ENCODE peak calls at places on chromosomes 7 and 10, in eight cellular contexts. R is CD4-positive, alpha-beta T cell; U is uterus; Q is transverse colon; O is hepatocyte; X is body of pancreas; E is BE2C; P is AG09319. G is an unnamed sample.

GRCh38 chr7:7911339-7911738 is 57.3 kb upstream of the GLCCI1 start:
- DNase-seq in O (peak; percentile 46), Q (no peak), E (no peak), U (no peak), X (no peak), P (no peak), R (no peak), G (peak; percentile 84)

GRCh38 chr10:12194752-12195271 is 879 bp downstream of the NUDT5 start:
- DNase-seq in X (peak; percentile 35), U (peak; percentile 24), E (peak; percentile 14), O (peak; percentile 38), P (no peak), Q (peak; percentile 49), R (peak; percentile 45), G (peak; percentile 51)

GRCh38 chr10:70274643-70275042 is 9.2 kb downstream of the NPFFR1 start:
- DNase-seq in R (no peak), Q (no peak), P (peak; percentile 45), U (no peak), X (peak; percentile 48), O (no peak), E (no peak), G (no peak)

GRCh38 chr10:48493083-48493871 is 111.6 kb downstream of the ARHGAP22 start:
- DNase-seq in U (no peak), X (peak; percentile 27), E (peak; percentile 73), P (no peak), R (no peak), O (no peak), Q (no peak), G (no peak)

GRCh38 chr7:102925962-102926825 is 13.4 kb downstream of the LRRC17 start:
- DNase-seq in U (no peak), O (no peak), R (no peak), X (no peak), P (no peak), Q (no peak), E (peak; percentile 28), G (no peak)

GRCh38 chr10:101559596-101560292 is 28.3 kb downstream of the POLL start:
- DNase-seq in U (no peak), R (no peak), P (no peak), X (no peak), O (no peak), Q (no peak), E (no peak), G (no peak)

GRCh38 chr10:127346604-127347003 is 150.2 kb upstream of the INSYN2A start:
- DNase-seq in P (no peak), X (no peak), R (no peak), E (no peak), Q (no peak), O (no peak), U (no peak), G (no peak)

GRCh38 chr7:145812218-145812617 is 304.4 kb upstream of the CNTNAP2 start:
- DNase-seq in E (no peak), Q (no peak), U (no peak), O (no peak), R (no peak), X (no peak), P (no peak), G (no peak)

GRCh38 chr10:109899578-109900355 is 23.5 kb downstream of the XPNPEP1 start:
- DNase-seq in P (no peak), U (peak; percentile 83), R (no peak), X (no peak), Q (no peak), O (no peak), E (no peak), G (no peak)

GRCh38 chr10:30587522-30588031 is 42.0 kb downstream of the LYZL2 start:
- DNase-seq in Q (peak; percentile 64), P (no peak), E (no peak), U (no peak), R (no peak), X (peak; percentile 78), O (peak; percentile 33), G (no peak)

GRCh38 chr10:100046088-100046487 is 35.6 kb downstream of the CPN1 start:
- DNase-seq in R (peak; percentile 87), U (peak; percentile 88), P (peak; percentile 64), O (peak; percentile 94), E (peak; percentile 85), X (peak; percentile 85), Q (peak; percentile 88), G (peak; percentile 84)

GRCh38 chr7:28729276-28729675 is 228.9 kb downstream of the TRIL start:
- DNase-seq in R (no peak), O (no peak), E (no peak), Q (no peak), X (peak; percentile 13), P (no peak), U (no peak), G (no peak)

GRCh38 chr10:3761916-3762708 is 22.9 kb downstream of the KLF6 start:
- DNase-seq in R (no peak), U (no peak), P (no peak), Q (no peak), E (no peak), X (no peak), O (peak; percentile 68), G (peak; percentile 94)

GRCh38 chr7:23387583-23387982 is 82.7 kb downstream of the IGF2BP3 start:
- DNase-seq in R (no peak), E (no peak), Q (no peak), P (no peak), O (no peak), U (no peak), X (no peak), G (no peak)

GRCh38 chr7:149856583-149856982 is 17.2 kb upstream of the ATP6V0E2 start:
- DNase-seq in E (no peak), R (no peak), X (no peak), P (no peak), O (no peak), U (no peak), Q (no peak), G (no peak)

GRCh38 chr7:152354061-152354460 is 81.7 kb downstream of the KMT2C start:
- DNase-seq in E (no peak), U (no peak), O (no peak), R (no peak), X (no peak), Q (no peak), P (no peak), G (no peak)

GRCh38 chr7:151308256-151308655 is 33.4 kb upstream of the NUB1 start:
- DNase-seq in X (no peak), Q (no peak), U (no peak), O (no peak), R (no peak), P (no peak), E (no peak), G (no peak)

GRCh38 chr10:100008142-100008522 is 1.6 kb downstream of the DNMBP start:
- DNase-seq in R (no peak), E (no peak), Q (no peak), O (no peak), P (no peak), X (peak; percentile 12), U (no peak), G (no peak)

GRCh38 chr10:71765176-71765906 is 8.0 kb downstream of the VSIR start:
- DNase-seq in E (no peak), X (no peak), P (no peak), U (peak; percentile 48), Q (no peak), R (no peak), O (no peak), G (no peak)

GRCh38 chr7:143494622-143495021 is 16.9 kb downstream of the TAS2R41 start:
- DNase-seq in P (no peak), R (no peak), O (no peak), U (no peak), X (no peak), Q (no peak), E (no peak), G (no peak)

GRCh38 chr7:145088111-145088745 is 252.4 kb upstream of the TPK1 start:
- DNase-seq in P (no peak), X (no peak), U (no peak), O (peak; percentile 21), Q (no peak), R (no peak), E (no peak), G (no peak)

GRCh38 chr7:100126239-100126930 is 382 bp upstream of the MBLAC1 start:
- DNase-seq in O (no peak), R (peak; percentile 38), P (no peak), E (no peak), X (no peak), U (no peak), Q (no peak), G (no peak)
- TF ChIP-seq CTCF in O (no peak), R (no peak), P (no peak), E (peak; percentile 7), X (no peak), U (peak; percentile 13), Q (peak; percentile 30), G (no peak)

GRCh38 chr10:104486803-104487202 is 133.2 kb downstream of the CFAP58 start:
- DNase-seq in E (no peak), U (no peak), Q (no peak), X (no peak), P (no peak), O (no peak), R (no peak), G (no peak)

GRCh38 chr10:104488046-104488832 is 134.6 kb downstream of the CFAP58 start:
- DNase-seq in U (no peak), O (no peak), E (no peak), P (no peak), R (no peak), Q (no peak), X (no peak), G (no peak)

GRCh38 chr10:104480797-104481196 is 127.2 kb downstream of the CFAP58 start:
- DNase-seq in P (no peak), E (no peak), X (no peak), R (no peak), U (no peak), Q (no peak), O (no peak), G (no peak)

GRCh38 chr10:104483582-104483981 is 129.9 kb downstream of the CFAP58 start:
- DNase-seq in U (no peak), P (no peak), R (no peak), Q (no peak), E (no peak), X (peak; percentile 2), O (no peak), G (no peak)

GRCh38 chr10:104485632-104486031 is 132.0 kb downstream of the CFAP58 start:
- DNase-seq in U (no peak), X (no peak), P (no peak), E (no peak), R (no peak), O (no peak), Q (no peak), G (no peak)
- TF ChIP-seq CTCF in U (no peak), X (no peak), P (no peak), E (peak; percentile 19), R (no peak), O (no peak), Q (no peak), G (peak; percentile 33)

DNA sequence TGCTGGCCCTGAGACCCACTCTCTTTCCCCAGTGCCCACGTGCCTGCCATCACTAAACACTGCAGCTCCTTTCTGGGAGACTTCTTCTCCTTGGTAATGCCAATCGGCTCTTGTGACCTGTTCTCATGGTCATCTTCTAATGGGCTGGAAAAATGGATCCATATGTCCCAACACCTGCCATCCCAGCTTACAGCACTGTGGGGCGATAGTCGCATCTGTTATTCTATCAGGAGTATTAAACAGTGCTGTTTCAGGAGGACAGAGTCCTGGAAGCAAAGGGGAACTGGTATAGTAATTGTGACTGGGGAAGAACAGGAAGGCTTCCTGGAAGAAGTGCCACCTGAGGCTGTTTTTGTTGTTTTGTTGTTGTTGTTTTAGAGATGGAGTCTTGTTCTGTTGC is 411.2 kb downstream of the GLRX3 start:
- DNase-seq in U (no peak), X (no peak), E (no peak), Q (no peak), O (no peak), R (no peak), P (no peak), G (no peak)
- TF ChIP-seq CTCF in U (no peak), X (no peak), E (no peak), Q (no peak), O (peak; percentile 24), R (no peak), P (no peak), G (no peak)

GRCh38 chr7:112452102-112452888 is 2.0 kb downstream of the IFRD1 start:
- DNase-seq in R (no peak), E (peak; percentile 47), X (peak; percentile 46), O (peak; percentile 62), U (peak; percentile 27), P (peak; percentile 7), Q (peak; percentile 29), G (peak; percentile 29)
- TF ChIP-seq CTCF in R (no peak), E (peak; percentile 34), X (no peak), O (peak; percentile 40), U (no peak), P (peak; percentile 32), Q (no peak), G (no peak)